ENCODE peak calls at places on chromosomes 16 and 17, in eight cellular contexts. One of them, this sample, is unnamed.

GRCh38 chr16:35692824-35693223 is 2233.4 kb downstream of the TP53TG3F start:
- DNase-seq in esophagus muscularis mucosa: no peak
- DNase-seq in IMR-90: no peak
- DNase-seq in sigmoid colon: no peak
- DNase-seq in keratinocyte: no peak
- DNase-seq in breast epithelium: no peak
- DNase-seq in kidney: no peak
- DNase-seq in heart right ventricle: no peak
- DNase-seq in this sample: no peak

GRCh38 chr17:64354824-64355535 is 35.7 kb downstream of the PECAM1 start:
- DNase-seq in esophagus muscularis mucosa: no peak
- DNase-seq in IMR-90: peak; percentile 10
- DNase-seq in sigmoid colon: no peak
- DNase-seq in keratinocyte: no peak
- DNase-seq in breast epithelium: no peak
- DNase-seq in kidney: no peak
- DNase-seq in heart right ventricle: no peak
- DNase-seq in this sample: no peak

GRCh38 chr17:21001813-21002221 is 41.0 kb downstream of the USP22 start:
- DNase-seq in esophagus muscularis mucosa: no peak
- DNase-seq in IMR-90: no peak
- DNase-seq in sigmoid colon: no peak
- DNase-seq in keratinocyte: no peak
- DNase-seq in breast epithelium: no peak
- DNase-seq in kidney: peak; percentile 62
- DNase-seq in heart right ventricle: no peak
- DNase-seq in this sample: no peak

GRCh38 chr16:19088341-19088916 is 21.0 kb downstream of the COQ7 start:
- DNase-seq in esophagus muscularis mucosa: no peak
- DNase-seq in IMR-90: no peak
- DNase-seq in sigmoid colon: no peak
- DNase-seq in keratinocyte: no peak
- DNase-seq in breast epithelium: no peak
- DNase-seq in kidney: no peak
- DNase-seq in heart right ventricle: no peak
- DNase-seq in this sample: no peak

GRCh38 chr17:61158372-61158771 is 241.3 kb upstream of the TBX2 start:
- DNase-seq in esophagus muscularis mucosa: no peak
- DNase-seq in IMR-90: no peak
- DNase-seq in sigmoid colon: no peak
- DNase-seq in keratinocyte: no peak
- DNase-seq in breast epithelium: no peak
- DNase-seq in kidney: no peak
- DNase-seq in heart right ventricle: no peak
- DNase-seq in this sample: no peak

GRCh38 chr17:67413399-67413798 is 36.3 kb downstream of the PITPNC1 start:
- DNase-seq in esophagus muscularis mucosa: no peak
- DNase-seq in IMR-90: no peak
- DNase-seq in sigmoid colon: no peak
- DNase-seq in keratinocyte: peak; percentile 85
- DNase-seq in breast epithelium: no peak
- DNase-seq in kidney: no peak
- DNase-seq in heart right ventricle: no peak
- DNase-seq in this sample: peak; percentile 48

GRCh38 chr17:27475981-27476895 is 20.0 kb downstream of the KSR1 start:
- DNase-seq in esophagus muscularis mucosa: no peak
- DNase-seq in IMR-90: no peak
- DNase-seq in sigmoid colon: no peak
- DNase-seq in keratinocyte: no peak
- DNase-seq in breast epithelium: no peak
- DNase-seq in kidney: no peak
- DNase-seq in heart right ventricle: no peak
- DNase-seq in this sample: no peak

GRCh38 chr17:61144876-61145564 is 254.6 kb upstream of the TBX2 start:
- DNase-seq in esophagus muscularis mucosa: no peak
- DNase-seq in IMR-90: no peak
- DNase-seq in sigmoid colon: no peak
- DNase-seq in keratinocyte: no peak
- DNase-seq in breast epithelium: no peak
- DNase-seq in kidney: no peak
- DNase-seq in heart right ventricle: no peak
- DNase-seq in this sample: no peak

GRCh38 chr17:82862758-82863645 is 23.2 kb upstream of the ZNF750 start:
- DNase-seq in esophagus muscularis mucosa: no peak
- DNase-seq in IMR-90: no peak
- DNase-seq in sigmoid colon: no peak
- DNase-seq in keratinocyte: no peak
- DNase-seq in breast epithelium: no peak
- DNase-seq in kidney: peak; percentile 79
- DNase-seq in heart right ventricle: no peak
- DNase-seq in this sample: no peak

GRCh38 chr16:12976936-12977335 is 75.5 kb downstream of the SHISA9 start:
- DNase-seq in esophagus muscularis mucosa: no peak
- DNase-seq in IMR-90: no peak
- DNase-seq in sigmoid colon: no peak
- DNase-seq in keratinocyte: no peak
- DNase-seq in breast epithelium: no peak
- DNase-seq in kidney: no peak
- DNase-seq in heart right ventricle: no peak
- DNase-seq in this sample: no peak

GRCh38 chr16:81699596-81699995 is 79.5 kb upstream of the PLCG2 start:
- DNase-seq in esophagus muscularis mucosa: no peak
- DNase-seq in IMR-90: no peak
- DNase-seq in sigmoid colon: no peak
- DNase-seq in keratinocyte: no peak
- DNase-seq in breast epithelium: no peak
- DNase-seq in kidney: peak; percentile 50
- DNase-seq in heart right ventricle: no peak
- DNase-seq in this sample: no peak

GRCh38 chr17:70276931-70277330 is 107.6 kb downstream of the KCNJ2 start:
- DNase-seq in esophagus muscularis mucosa: no peak
- DNase-seq in IMR-90: peak; percentile 32
- DNase-seq in sigmoid colon: no peak
- DNase-seq in keratinocyte: no peak
- DNase-seq in breast epithelium: no peak
- DNase-seq in kidney: no peak
- DNase-seq in heart right ventricle: no peak
- DNase-seq in this sample: no peak

GRCh38 chr16:49183911-49184310 is 97.7 kb downstream of the CBLN1 start:
- DNase-seq in esophagus muscularis mucosa: no peak
- DNase-seq in IMR-90: no peak
- DNase-seq in sigmoid colon: no peak
- DNase-seq in keratinocyte: no peak
- DNase-seq in breast epithelium: no peak
- DNase-seq in kidney: no peak
- DNase-seq in heart right ventricle: no peak
- DNase-seq in this sample: peak; percentile 15

GRCh38 chr16:70589998-70590471 is 56.3 kb upstream of the IL34 start:
- DNase-seq in esophagus muscularis mucosa: no peak
- DNase-seq in IMR-90: peak; percentile 85
- DNase-seq in sigmoid colon: peak; percentile 77
- DNase-seq in keratinocyte: no peak
- DNase-seq in breast epithelium: no peak
- DNase-seq in kidney: peak; percentile 76
- DNase-seq in heart right ventricle: peak; percentile 29
- DNase-seq in this sample: no peak

GRCh38 chr16:49659356-49659755 is 196.6 kb downstream of the ZNF423 start:
- DNase-seq in esophagus muscularis mucosa: no peak
- DNase-seq in IMR-90: no peak
- DNase-seq in sigmoid colon: no peak
- DNase-seq in keratinocyte: no peak
- DNase-seq in breast epithelium: no peak
- DNase-seq in kidney: peak; percentile 10
- DNase-seq in heart right ventricle: no peak
- DNase-seq in this sample: no peak

GRCh38 chr17:68610554-68610953 is 9.4 kb upstream of the FAM20A start:
- DNase-seq in esophagus muscularis mucosa: no peak
- DNase-seq in IMR-90: no peak
- DNase-seq in sigmoid colon: no peak
- DNase-seq in keratinocyte: no peak
- DNase-seq in breast epithelium: no peak
- DNase-seq in kidney: no peak
- DNase-seq in heart right ventricle: no peak
- DNase-seq in this sample: no peak

GRCh38 chr16:27311897-27312303 is 1.9 kb upstream of the IL4R start:
- DNase-seq in esophagus muscularis mucosa: no peak
- DNase-seq in IMR-90: no peak
- DNase-seq in sigmoid colon: peak; percentile 57
- DNase-seq in keratinocyte: no peak
- DNase-seq in breast epithelium: no peak
- DNase-seq in kidney: no peak
- DNase-seq in heart right ventricle: no peak
- DNase-seq in this sample: no peak

GRCh38 chr16:7509919-7510705 is 177.5 kb downstream of the RBFOX1 start:
- DNase-seq in esophagus muscularis mucosa: no peak
- DNase-seq in IMR-90: no peak
- DNase-seq in sigmoid colon: no peak
- DNase-seq in keratinocyte: no peak
- DNase-seq in breast epithelium: no peak
- DNase-seq in kidney: no peak
- DNase-seq in heart right ventricle: no peak
- DNase-seq in this sample: no peak

DNA sequence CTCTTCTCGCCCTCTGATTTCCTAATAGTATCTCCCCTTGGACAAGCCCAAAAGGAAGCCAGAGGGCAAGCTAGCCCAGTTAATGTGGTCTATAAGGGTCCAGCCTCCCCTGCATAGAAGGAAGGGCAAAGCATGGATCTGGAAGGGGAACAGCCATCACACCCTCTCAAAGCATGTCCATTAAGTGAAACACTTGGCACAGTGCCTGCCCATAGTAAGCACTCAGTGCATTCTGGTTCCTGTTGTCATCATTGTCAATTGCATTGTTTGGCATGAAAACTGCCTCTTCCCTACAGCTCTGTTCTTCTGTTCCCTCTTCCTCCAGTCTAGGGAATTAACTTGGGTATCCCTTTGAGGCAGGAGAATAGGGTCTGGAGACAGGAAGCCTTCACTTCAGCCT is 81.5 kb downstream of the C17orf67 start:
- DNase-seq in esophagus muscularis mucosa: no peak
- DNase-seq in IMR-90: peak; percentile 18
- DNase-seq in sigmoid colon: no peak
- DNase-seq in keratinocyte: no peak
- DNase-seq in breast epithelium: no peak
- DNase-seq in kidney: no peak
- DNase-seq in heart right ventricle: no peak
- DNase-seq in this sample: no peak
- TF ChIP-seq CTCF in esophagus muscularis mucosa: no peak
- TF ChIP-seq CTCF in IMR-90: no peak
- TF ChIP-seq CTCF in sigmoid colon: no peak
- TF ChIP-seq CTCF in keratinocyte: no peak
- TF ChIP-seq CTCF in breast epithelium: no peak
- TF ChIP-seq CTCF in kidney: no peak
- TF ChIP-seq CTCF in heart right ventricle: no peak
- TF ChIP-seq CTCF in this sample: no peak

DNA sequence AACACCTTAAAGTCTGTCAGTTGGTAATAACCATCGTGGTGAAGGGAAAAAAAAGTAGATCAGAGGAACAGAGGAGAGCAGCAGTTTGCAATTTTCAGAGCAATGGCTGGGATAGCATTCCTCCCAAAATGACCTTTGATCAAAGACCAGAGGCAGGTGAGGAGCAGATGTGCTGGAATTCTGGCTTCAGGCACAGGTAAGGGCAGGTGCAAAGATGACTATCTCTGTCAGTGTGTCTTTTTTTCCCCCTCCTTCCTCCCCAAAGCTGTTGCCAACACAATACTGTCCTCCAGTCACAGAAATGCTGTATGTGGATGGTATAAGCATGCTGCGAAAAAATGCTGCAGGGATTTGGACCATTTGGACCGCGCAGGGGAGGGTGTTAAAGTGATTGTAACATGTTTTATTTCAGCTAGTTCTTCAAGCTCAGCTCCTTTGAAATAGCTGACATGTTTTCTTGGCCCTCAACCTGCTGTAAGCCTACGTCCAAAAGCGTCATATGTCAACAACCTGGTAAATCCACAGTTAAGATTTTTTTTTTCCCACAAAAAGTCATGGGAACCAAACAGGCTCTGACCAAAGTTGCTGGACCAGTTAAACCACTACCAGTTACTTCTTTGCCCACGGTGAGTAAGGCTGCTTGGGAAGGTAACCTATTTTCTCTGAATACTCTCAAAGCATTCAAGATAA is 166.5 kb downstream of the XYLT1 start:
- DNase-seq in esophagus muscularis mucosa: no peak
- DNase-seq in IMR-90: peak; percentile 17
- DNase-seq in sigmoid colon: no peak
- DNase-seq in keratinocyte: no peak
- DNase-seq in breast epithelium: no peak
- DNase-seq in kidney: no peak
- DNase-seq in heart right ventricle: no peak
- DNase-seq in this sample: peak; percentile 70
- H3K27ac ChIP-seq in esophagus muscularis mucosa: peak overlapping the region; percentile 92
- H3K27ac ChIP-seq in IMR-90: no peak overlapping the region
- H3K27ac ChIP-seq in sigmoid colon: peak overlapping the region; percentile 95
- H3K27ac ChIP-seq in keratinocyte: peak overlapping the region; percentile 16
- H3K27ac ChIP-seq in breast epithelium: peak overlapping the region; percentile 78
- H3K27ac ChIP-seq in kidney: peak overlapping the region; percentile 29
- H3K27ac ChIP-seq in heart right ventricle: no peak overlapping the region
- H3K27ac ChIP-seq in this sample: no peak overlapping the region

GRCh38 chr17:18166894-18167293 is 16.7 kb upstream of the ALKBH5 start:
- DNase-seq in esophagus muscularis mucosa: no peak
- DNase-seq in IMR-90: no peak
- DNase-seq in sigmoid colon: no peak
- DNase-seq in keratinocyte: no peak
- DNase-seq in breast epithelium: no peak
- DNase-seq in kidney: no peak
- DNase-seq in heart right ventricle: no peak
- DNase-seq in this sample: no peak
- TF ChIP-seq CTCF in esophagus muscularis mucosa: no peak
- TF ChIP-seq CTCF in IMR-90: peak; percentile 12
- TF ChIP-seq CTCF in sigmoid colon: no peak
- TF ChIP-seq CTCF in keratinocyte: peak; percentile 52
- TF ChIP-seq CTCF in breast epithelium: no peak
- TF ChIP-seq CTCF in kidney: no peak
- TF ChIP-seq CTCF in heart right ventricle: no peak
- TF ChIP-seq CTCF in this sample: no peak

DNA sequence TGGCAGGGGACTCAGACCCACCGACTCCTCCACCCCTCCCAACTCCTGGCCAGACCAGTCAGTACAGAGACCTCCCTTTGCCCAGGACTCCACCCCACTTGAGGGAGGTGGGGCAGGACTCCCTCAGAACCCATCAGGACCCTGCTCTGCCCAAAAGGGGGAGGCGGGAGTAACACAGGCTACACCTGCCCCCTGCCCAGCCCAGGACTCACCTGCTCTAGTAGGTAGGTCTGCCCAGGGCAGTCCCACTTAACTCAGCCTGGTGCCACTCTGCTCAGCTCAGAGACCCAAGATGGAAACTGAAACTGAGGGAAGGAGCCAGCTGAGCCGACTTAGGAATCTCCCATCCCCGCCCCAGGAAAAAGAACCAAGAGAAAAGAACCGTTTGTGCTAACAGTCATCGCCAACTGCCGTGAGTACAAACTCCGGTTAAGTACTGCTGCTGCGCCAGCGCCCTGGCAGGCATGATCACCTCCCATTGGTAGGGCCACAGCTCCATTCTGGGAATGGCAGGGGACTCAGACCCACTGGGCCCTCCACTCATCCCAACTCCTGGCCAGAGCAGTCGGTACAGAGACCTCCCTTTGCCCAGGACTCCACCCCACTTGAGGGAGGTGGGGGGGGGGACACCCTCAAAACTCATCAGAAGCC is 488 bp downstream of the DHX58 start:
- DNase-seq in esophagus muscularis mucosa: no peak
- DNase-seq in IMR-90: peak; percentile 17
- DNase-seq in sigmoid colon: peak; percentile 79
- DNase-seq in keratinocyte: no peak
- DNase-seq in breast epithelium: no peak
- DNase-seq in kidney: no peak
- DNase-seq in heart right ventricle: no peak
- DNase-seq in this sample: peak; percentile 42
- H3K27ac ChIP-seq in esophagus muscularis mucosa: peak overlapping the region; percentile 94
- H3K27ac ChIP-seq in IMR-90: peak overlapping the region; percentile 19
- H3K27ac ChIP-seq in sigmoid colon: peak overlapping the region; percentile 90
- H3K27ac ChIP-seq in keratinocyte: peak overlapping the region; percentile 76
- H3K27ac ChIP-seq in breast epithelium: peak overlapping the region; percentile 91
- H3K27ac ChIP-seq in kidney: peak overlapping the region; percentile 89
- H3K27ac ChIP-seq in heart right ventricle: peak overlapping the region; percentile 69
- H3K27ac ChIP-seq in this sample: peak overlapping the region; percentile 90